ENCODE peak calls at places on chromosome 5, in ten cellular contexts. U is upper lobe of right lung, D is GM12865, R is OCI-LY7, S is mammary epithelial cell, H is heart left ventricle, F is HCT116, X is lung, B is GM12878, E is WERI-Rb-1. K is an unnamed sample.

GRCh38 chr5:115069087-115069968 is 100.4 kb downstream of the TRIM36 start:
- DNase-seq in U (no peak), D (peak; percentile 47), R (peak; percentile 31), S (peak; percentile 45), H (no peak), F (peak; percentile 51), X (no peak), B (peak; percentile 12), E (peak; percentile 40), K (peak; percentile 67)

GRCh38 chr5:139925163-139925562 is 117.9 kb downstream of the NRG2 start:
- DNase-seq in U (no peak), D (no peak), R (no peak), S (no peak), H (no peak), F (no peak), X (no peak), B (no peak), E (no peak), K (no peak)

GRCh38 chr5:111411321-111411720 is 101.0 kb downstream of the STARD4 start:
- DNase-seq in U (no peak), D (no peak), R (no peak), S (peak; percentile 66), H (no peak), F (no peak), X (no peak), B (no peak), E (no peak), K (peak; percentile 45)

GRCh38 chr5:142432961-142433360 is 108.1 kb upstream of the SPRY4 start:
- DNase-seq in U (no peak), D (no peak), R (no peak), S (peak; percentile 42), H (no peak), F (no peak), X (no peak), B (no peak), E (no peak), K (no peak)

GRCh38 chr5:170059221-170059620 is 46.5 kb upstream of the FOXI1 start:
- DNase-seq in U (no peak), D (no peak), R (no peak), S (no peak), H (no peak), F (no peak), X (no peak), B (no peak), E (no peak), K (no peak)

GRCh38 chr5:58759745-58760144 is 176.9 kb downstream of the RAB3C start:
- DNase-seq in U (no peak), D (peak; percentile 58), R (no peak), S (peak; percentile 0), H (no peak), F (no peak), X (no peak), B (peak; percentile 58), E (no peak), K (no peak)

GRCh38 chr5:151493599-151494136 is 46.3 kb downstream of the SLC36A1 start:
- DNase-seq in U (no peak), D (no peak), R (no peak), S (no peak), H (no peak), F (no peak), X (no peak), B (no peak), E (no peak), K (no peak)

GRCh38 chr5:143008809-143009521 is 238.8 kb downstream of the ARHGAP26 start:
- DNase-seq in U (no peak), D (peak; percentile 91), R (no peak), S (peak; percentile 100), H (no peak), F (peak; percentile 79), X (no peak), B (peak; percentile 98), E (no peak), K (peak; percentile 97)

GRCh38 chr5:178590924-178591423 is 781 bp upstream of the COL23A1 start:
- DNase-seq in U (no peak), D (no peak), R (no peak), S (peak; percentile 75), H (peak; percentile 44), F (no peak), X (no peak), B (no peak), E (no peak), K (peak; percentile 89)

GRCh38 chr5:66814146-66814991 is 218.2 kb downstream of the MAST4 start:
- DNase-seq in U (no peak), D (peak; percentile 59), R (peak; percentile 54), S (peak; percentile 66), H (no peak), F (peak; percentile 28), X (no peak), B (peak; percentile 5), E (peak; percentile 51), K (peak; percentile 73)

GRCh38 chr5:131196331-131196730 is 25.6 kb downstream of the LYRM7 start:
- DNase-seq in U (no peak), D (no peak), R (no peak), S (no peak), H (no peak), F (no peak), X (no peak), B (no peak), E (no peak), K (no peak)

GRCh38 chr5:57527875-57528274 is 45.3 kb upstream of the ACTBL2 start:
- DNase-seq in U (no peak), D (no peak), R (no peak), S (no peak), H (no peak), F (no peak), X (no peak), B (no peak), E (no peak), K (no peak)

GRCh38 chr5:107949688-107950341 is 279.1 kb upstream of the EFNA5 start:
- DNase-seq in U (no peak), D (no peak), R (no peak), S (no peak), H (no peak), F (no peak), X (no peak), B (no peak), E (no peak), K (no peak)

GRCh38 chr5:4563400-4563799 is 576.7 kb upstream of the ADAMTS16 start:
- DNase-seq in U (no peak), D (no peak), R (peak; percentile 2), S (peak; percentile 50), H (no peak), F (no peak), X (no peak), B (no peak), E (peak; percentile 61), K (peak; percentile 70)

GRCh38 chr5:165157209-165157608 is 1651.8 kb downstream of the MAT2B start:
- DNase-seq in U (no peak), D (no peak), R (no peak), S (no peak), H (no peak), F (no peak), X (no peak), B (no peak), E (no peak), K (no peak)

GRCh38 chr5:147098233-147098790 is 136.5 kb upstream of the STK32A start:
- DNase-seq in U (no peak), D (peak; percentile 46), R (peak; percentile 40), S (peak; percentile 22), H (peak; percentile 27), F (peak; percentile 42), X (no peak), B (no peak), E (peak; percentile 86), K (peak; percentile 39)

GRCh38 chr5:34563951-34564705 is 92.0 kb upstream of the RAI14 start:
- DNase-seq in U (no peak), D (no peak), R (no peak), S (no peak), H (peak; percentile 36), F (no peak), X (no peak), B (no peak), E (peak; percentile 65), K (no peak)

GRCh38 chr5:150129454-150129812 is 26.2 kb downstream of the PDGFRB start:
- DNase-seq in U (no peak), D (no peak), R (no peak), S (no peak), H (no peak), F (no peak), X (no peak), B (no peak), E (no peak), K (no peak)
- H3K4me3 ChIP-seq in U (no peak overlapping the region), D (no peak overlapping the region), R (no peak overlapping the region), S (no peak overlapping the region), H (peak overlapping the region; percentile 4), F (no peak overlapping the region), X (no peak overlapping the region), B (no peak overlapping the region), E (peak overlapping the region; percentile 26), K (peak overlapping the region; percentile 33)

GRCh38 chr5:162603399-162603798 is 535.8 kb downstream of the GABRG2 start:
- DNase-seq in U (no peak), D (no peak), R (no peak), S (no peak), H (no peak), F (no peak), X (no peak), B (no peak), E (no peak), K (no peak)

DNA sequence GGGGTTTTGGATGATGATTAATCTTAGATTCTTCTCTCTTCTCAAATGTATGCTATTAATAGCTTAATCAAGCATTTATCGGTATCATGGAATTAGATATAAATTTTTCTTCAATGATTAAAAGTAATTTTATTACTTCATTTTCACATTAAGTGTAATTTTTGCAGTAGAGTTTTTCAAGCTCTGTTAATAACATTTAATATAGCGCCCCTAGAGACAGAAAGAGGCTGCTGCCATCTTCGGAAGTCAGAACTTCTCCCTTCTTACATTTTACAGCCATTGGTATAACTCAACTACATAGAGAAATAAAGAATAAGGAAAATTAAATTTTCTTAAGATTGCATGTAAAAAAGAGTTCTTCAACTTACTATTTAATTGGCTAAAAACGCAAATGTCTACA is 540.3 kb downstream of the GABRG2 start:
- DNase-seq in U (no peak), D (no peak), R (no peak), S (no peak), H (no peak), F (no peak), X (no peak), B (no peak), E (no peak), K (no peak)
- TF ChIP-seq CTCF in U (peak; percentile 10), D (peak; percentile 13), R (peak; percentile 80), S (no peak), H (no peak), F (peak; percentile 35), X (no peak), B (no peak), E (no peak), K (no peak)

DNA sequence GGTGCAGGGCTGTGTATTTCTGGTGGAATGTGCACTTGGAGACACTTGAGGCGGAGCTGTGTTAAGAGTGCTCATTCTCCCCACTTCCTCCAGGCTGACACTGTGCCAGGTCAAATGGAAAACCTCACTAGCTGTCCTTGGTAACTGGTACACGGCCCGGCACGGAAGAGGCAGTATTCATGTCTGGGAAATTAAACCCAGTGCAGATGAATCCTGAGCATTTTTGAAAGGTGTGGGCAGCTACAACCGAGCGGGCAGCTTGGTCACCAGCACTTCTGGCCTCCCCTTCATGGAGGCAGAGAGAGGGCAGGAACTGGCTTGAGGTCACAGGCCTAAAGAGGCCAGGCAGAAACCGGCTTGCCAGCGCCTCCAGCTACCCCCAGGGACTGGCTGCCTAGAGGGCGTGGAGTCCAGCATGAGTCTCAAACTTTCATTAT is 1.6 kb downstream of the CLPTM1L start:
- DNase-seq in U (peak; percentile 80), D (no peak), R (peak; percentile 47), S (no peak), H (no peak), F (no peak), X (peak; percentile 88), B (no peak), E (no peak), K (no peak)
- H3K4me3 ChIP-seq in U (peak overlapping the region; percentile 97), D (peak overlapping the region; percentile 66), R (peak overlapping the region; percentile 89), S (peak overlapping the region; percentile 87), H (no peak overlapping the region), F (peak overlapping the region; percentile 75), X (no peak overlapping the region), B (peak overlapping the region; percentile 89), E (peak overlapping the region; percentile 87), K (no peak overlapping the region)

GRCh38 chr5:129541648-129542251 is 81.7 kb downstream of the ADAMTS19 start:
- DNase-seq in U (no peak), D (peak; percentile 9), R (peak; percentile 16), S (peak; percentile 23), H (no peak), F (peak; percentile 48), X (no peak), B (no peak), E (no peak), K (peak; percentile 68)
- TF ChIP-seq CTCF in U (no peak), D (no peak), R (peak; percentile 70), S (peak; percentile 53), H (no peak), F (peak; percentile 74), X (no peak), B (no peak), E (no peak), K (peak; percentile 60)